ENCODE peak calls at places on chromosome 19, in ten cellular contexts. B, Z, X, R, V, J, E, P, H and C are unnamed samples.

GRCh38 chr19:49613374-49613773 is 22.4 kb downstream of the PRR12 start:
- DNase-seq in B (no peak), Z (no peak), X (no peak), R (no peak), V (no peak), J (no peak), E (no peak), P (no peak), H (no peak), C (no peak)

GRCh38 chr19:3667766-3668165 is 32.5 kb downstream of the PIP5K1C start:
- DNase-seq in B (no peak), Z (no peak), X (no peak), R (no peak), V (no peak), J (no peak), E (no peak), P (no peak), H (no peak), C (no peak)

GRCh38 chr19:8204961-8205360 is 4.2 kb upstream of the CERS4 start:
- DNase-seq in B (no peak), Z (no peak), X (no peak), R (no peak), V (no peak), J (no peak), E (no peak), P (no peak), H (no peak), C (no peak)

GRCh38 chr19:47768604-47769003 is 9.9 kb upstream of the SELENOW start:
- DNase-seq in B (no peak), Z (no peak), X (no peak), R (no peak), V (no peak), J (no peak), E (no peak), P (no peak), H (no peak), C (no peak)

GRCh38 chr19:47729468-47729798 is 15.9 kb upstream of the NOP53 start:
- DNase-seq in B (peak), Z (peak), X (no peak), R (no peak), V (peak), J (no peak), E (peak), P (no peak), H (no peak), C (no peak)

GRCh38 chr19:44635581-44636438 is 7.9 kb upstream of the PVR start:
- DNase-seq in B (no peak), Z (peak), X (no peak), R (no peak), V (peak), J (no peak), E (no peak), P (no peak), H (no peak), C (peak)

GRCh38 chr19:11578342-11579142 is 1.1 kb upstream of the ACP5 start:
- DNase-seq in B (no peak), Z (no peak), X (no peak), R (no peak), V (no peak), J (no peak), E (peak), P (peak), H (no peak), C (no peak)

GRCh38 chr19:47897857-47898256 is 11.7 kb upstream of the SULT2A1 start:
- DNase-seq in B (no peak), Z (no peak), X (no peak), R (no peak), V (no peak), J (no peak), E (no peak), P (no peak), H (no peak), C (no peak)

GRCh38 chr19:38977445-38978314 is 2.1 kb upstream of the FBXO17 start:
- DNase-seq in B (no peak), Z (peak), X (no peak), R (no peak), V (peak), J (no peak), E (no peak), P (no peak), H (no peak), C (no peak)

GRCh38 chr19:1113278-1113985 is 9.6 kb downstream of the GPX4 start:
- DNase-seq in B (peak), Z (peak), X (peak), R (no peak), V (peak), J (no peak), E (peak), P (peak), H (peak), C (peak)

GRCh38 chr19:50379602-50380001 is 3.3 kb downstream of the NR1H2 start:
- DNase-seq in B (no peak), Z (no peak), X (no peak), R (no peak), V (no peak), J (no peak), E (no peak), P (no peak), H (no peak), C (no peak)

GRCh38 chr19:21483589-21484170 is 21.7 kb upstream of the ZNF429 start:
- DNase-seq in B (no peak), Z (peak), X (peak), R (peak), V (no peak), J (no peak), E (peak), P (peak), H (peak), C (peak)

GRCh38 chr19:1214862-1215731 is 9.5 kb downstream of the STK11 start:
- DNase-seq in B (no peak), Z (no peak), X (no peak), R (no peak), V (no peak), J (no peak), E (no peak), P (no peak), H (no peak), C (no peak)

GRCh38 chr19:44005968-44006367 is 3.2 kb downstream of the ZNF230 start:
- DNase-seq in B (no peak), Z (no peak), X (no peak), R (no peak), V (peak), J (no peak), E (no peak), P (no peak), H (no peak), C (peak)

GRCh38 chr19:13396256-13397080 is 109.8 kb downstream of the CACNA1A start:
- DNase-seq in B (peak), Z (peak), X (no peak), R (peak), V (peak), J (no peak), E (peak), P (no peak), H (peak), C (no peak)

GRCh38 chr19:10919352-10920287 is 8.8 kb downstream of the YIPF2 start:
- DNase-seq in B (no peak), Z (no peak), X (no peak), R (no peak), V (no peak), J (no peak), E (no peak), P (no peak), H (no peak), C (no peak)